ENCODE peak calls at places on chromosomes 11 and 22, in ten cellular contexts. One of them, this sample, is unnamed.
A peak's percentile ranks its signal among the peaks of the same experiment; 100 is the strongest.

GRCh38 chr11:111978028-111978771 is 41.1 kb downstream of the DIXDC1 start:
- DNase-seq in heart left ventricle: peak; percentile 56
- DNase-seq in fibroblast of the aortic adventitia: peak; percentile 76
- DNase-seq in body of pancreas: peak; percentile 23
- DNase-seq in astrocyte of the spinal cord: peak; percentile 83
- DNase-seq in vagina: peak; percentile 92
- DNase-seq in NCI-H2029: no peak
- DNase-seq in stimulated activated CD4-positive, alpha-beta T cell treated with anti-CD3 and anti-CD28 coated beads, Interleukin-2, amount 100 ng/mL, for 48 hours: no peak
- DNase-seq in neural progenitor cell: peak; percentile 72
- DNase-seq in adrenal gland: peak; percentile 64
- DNase-seq in this sample: peak; percentile 70

GRCh38 chr22:49327411-49327810 is 500.3 kb downstream of the BRD1 start:
- DNase-seq in fibroblast of the aortic adventitia: no peak
- DNase-seq in body of pancreas: no peak
- DNase-seq in adrenal gland: no peak
- DNase-seq in heart left ventricle: no peak
- DNase-seq in astrocyte of the spinal cord: no peak
- DNase-seq in neural progenitor cell: no peak
- DNase-seq in NCI-H2029: no peak
- DNase-seq in vagina: no peak
- DNase-seq in stimulated activated CD4-positive, alpha-beta T cell treated with anti-CD3 and anti-CD28 coated beads, Interleukin-2, amount 100 ng/mL, for 48 hours: no peak
- DNase-seq in this sample: no peak

GRCh38 chr22:45026511-45026910 is 16.7 kb upstream of the PHF21B start:
- DNase-seq in stimulated activated CD4-positive, alpha-beta T cell treated with anti-CD3 and anti-CD28 coated beads, Interleukin-2, amount 100 ng/mL, for 48 hours: no peak
- DNase-seq in body of pancreas: no peak
- DNase-seq in fibroblast of the aortic adventitia: no peak
- DNase-seq in NCI-H2029: no peak
- DNase-seq in adrenal gland: no peak
- DNase-seq in astrocyte of the spinal cord: no peak
- DNase-seq in heart left ventricle: no peak
- DNase-seq in vagina: no peak
- DNase-seq in neural progenitor cell: no peak
- DNase-seq in this sample: no peak

GRCh38 chr22:24429411-24430365 is 2.3 kb downstream of the ADORA2A start:
- DNase-seq in body of pancreas: peak; percentile 60
- DNase-seq in NCI-H2029: no peak
- DNase-seq in neural progenitor cell: no peak
- DNase-seq in fibroblast of the aortic adventitia: peak; percentile 39
- DNase-seq in adrenal gland: no peak
- DNase-seq in astrocyte of the spinal cord: peak; percentile 52
- DNase-seq in heart left ventricle: peak; percentile 73
- DNase-seq in stimulated activated CD4-positive, alpha-beta T cell treated with anti-CD3 and anti-CD28 coated beads, Interleukin-2, amount 100 ng/mL, for 48 hours: peak; percentile 64
- DNase-seq in vagina: no peak
- DNase-seq in this sample: no peak

GRCh38 chr11:10797561-10797960 is 11.2 kb downstream of the EIF4G2 start:
- DNase-seq in neural progenitor cell: no peak
- DNase-seq in adrenal gland: no peak
- DNase-seq in body of pancreas: no peak
- DNase-seq in fibroblast of the aortic adventitia: no peak
- DNase-seq in vagina: no peak
- DNase-seq in astrocyte of the spinal cord: no peak
- DNase-seq in NCI-H2029: no peak
- DNase-seq in heart left ventricle: no peak
- DNase-seq in stimulated activated CD4-positive, alpha-beta T cell treated with anti-CD3 and anti-CD28 coated beads, Interleukin-2, amount 100 ng/mL, for 48 hours: no peak
- DNase-seq in this sample: no peak

GRCh38 chr11:10645212-10645795 is 48.3 kb downstream of the IRAG1 start:
- DNase-seq in stimulated activated CD4-positive, alpha-beta T cell treated with anti-CD3 and anti-CD28 coated beads, Interleukin-2, amount 100 ng/mL, for 48 hours: no peak
- DNase-seq in astrocyte of the spinal cord: no peak
- DNase-seq in heart left ventricle: no peak
- DNase-seq in body of pancreas: no peak
- DNase-seq in NCI-H2029: no peak
- DNase-seq in fibroblast of the aortic adventitia: no peak
- DNase-seq in vagina: no peak
- DNase-seq in adrenal gland: no peak
- DNase-seq in neural progenitor cell: no peak
- DNase-seq in this sample: no peak

GRCh38 chr11:69142894-69143293 is 12.8 kb upstream of the SMIM38 start:
- DNase-seq in fibroblast of the aortic adventitia: no peak
- DNase-seq in astrocyte of the spinal cord: no peak
- DNase-seq in vagina: no peak
- DNase-seq in body of pancreas: no peak
- DNase-seq in stimulated activated CD4-positive, alpha-beta T cell treated with anti-CD3 and anti-CD28 coated beads, Interleukin-2, amount 100 ng/mL, for 48 hours: no peak
- DNase-seq in NCI-H2029: no peak
- DNase-seq in neural progenitor cell: no peak
- DNase-seq in adrenal gland: no peak
- DNase-seq in heart left ventricle: no peak
- DNase-seq in this sample: no peak

GRCh38 chr11:399731-400211 is 5.8 kb downstream of the PKP3 start:
- DNase-seq in fibroblast of the aortic adventitia: no peak
- DNase-seq in vagina: no peak
- DNase-seq in body of pancreas: no peak
- DNase-seq in neural progenitor cell: no peak
- DNase-seq in adrenal gland: no peak
- DNase-seq in astrocyte of the spinal cord: no peak
- DNase-seq in NCI-H2029: no peak
- DNase-seq in heart left ventricle: no peak
- DNase-seq in stimulated activated CD4-positive, alpha-beta T cell treated with anti-CD3 and anti-CD28 coated beads, Interleukin-2, amount 100 ng/mL, for 48 hours: no peak
- DNase-seq in this sample: no peak

GRCh38 chr11:12284321-12285050 is 92.9 kb upstream of the PARVA start:
- DNase-seq in NCI-H2029: no peak
- DNase-seq in vagina: peak; percentile 74
- DNase-seq in fibroblast of the aortic adventitia: peak; percentile 82
- DNase-seq in body of pancreas: no peak
- DNase-seq in heart left ventricle: no peak
- DNase-seq in stimulated activated CD4-positive, alpha-beta T cell treated with anti-CD3 and anti-CD28 coated beads, Interleukin-2, amount 100 ng/mL, for 48 hours: no peak
- DNase-seq in adrenal gland: no peak
- DNase-seq in neural progenitor cell: no peak
- DNase-seq in astrocyte of the spinal cord: peak; percentile 89
- DNase-seq in this sample: no peak

GRCh38 chr11:95456704-95457491 is 225.9 kb upstream of the SESN3 start:
- DNase-seq in astrocyte of the spinal cord: no peak
- DNase-seq in adrenal gland: no peak
- DNase-seq in stimulated activated CD4-positive, alpha-beta T cell treated with anti-CD3 and anti-CD28 coated beads, Interleukin-2, amount 100 ng/mL, for 48 hours: no peak
- DNase-seq in NCI-H2029: no peak
- DNase-seq in body of pancreas: no peak
- DNase-seq in vagina: no peak
- DNase-seq in heart left ventricle: no peak
- DNase-seq in neural progenitor cell: no peak
- DNase-seq in fibroblast of the aortic adventitia: peak; percentile 41
- DNase-seq in this sample: no peak

GRCh38 chr22:37021710-37022482 is 2.4 kb downstream of the MPST start:
- DNase-seq in NCI-H2029: no peak
- DNase-seq in heart left ventricle: no peak
- DNase-seq in stimulated activated CD4-positive, alpha-beta T cell treated with anti-CD3 and anti-CD28 coated beads, Interleukin-2, amount 100 ng/mL, for 48 hours: peak; percentile 62
- DNase-seq in astrocyte of the spinal cord: peak; percentile 18
- DNase-seq in neural progenitor cell: peak; percentile 86
- DNase-seq in vagina: no peak
- DNase-seq in fibroblast of the aortic adventitia: peak; percentile 41
- DNase-seq in body of pancreas: peak; percentile 47
- DNase-seq in adrenal gland: no peak
- DNase-seq in this sample: no peak

GRCh38 chr11:35927730-35928129 is 16.1 kb upstream of the LDLRAD3 start:
- DNase-seq in astrocyte of the spinal cord: no peak
- DNase-seq in NCI-H2029: no peak
- DNase-seq in fibroblast of the aortic adventitia: peak; percentile 65
- DNase-seq in neural progenitor cell: no peak
- DNase-seq in adrenal gland: peak; percentile 54
- DNase-seq in body of pancreas: peak; percentile 86
- DNase-seq in stimulated activated CD4-positive, alpha-beta T cell treated with anti-CD3 and anti-CD28 coated beads, Interleukin-2, amount 100 ng/mL, for 48 hours: no peak
- DNase-seq in vagina: peak; percentile 97
- DNase-seq in heart left ventricle: no peak
- DNase-seq in this sample: no peak

GRCh38 chr11:65553301-65554001 is 4.7 kb downstream of the LTBP3 start:
- DNase-seq in vagina: no peak
- DNase-seq in neural progenitor cell: peak; percentile 63
- DNase-seq in stimulated activated CD4-positive, alpha-beta T cell treated with anti-CD3 and anti-CD28 coated beads, Interleukin-2, amount 100 ng/mL, for 48 hours: peak; percentile 56
- DNase-seq in astrocyte of the spinal cord: no peak
- DNase-seq in NCI-H2029: peak; percentile 84
- DNase-seq in adrenal gland: no peak
- DNase-seq in body of pancreas: no peak
- DNase-seq in fibroblast of the aortic adventitia: no peak
- DNase-seq in heart left ventricle: no peak
- DNase-seq in this sample: no peak

GRCh38 chr11:64553554-64554201 is 37.3 kb upstream of the SLC22A12 start:
- DNase-seq in astrocyte of the spinal cord: peak; percentile 42
- DNase-seq in adrenal gland: peak; percentile 68
- DNase-seq in NCI-H2029: no peak
- DNase-seq in heart left ventricle: peak; percentile 53
- DNase-seq in stimulated activated CD4-positive, alpha-beta T cell treated with anti-CD3 and anti-CD28 coated beads, Interleukin-2, amount 100 ng/mL, for 48 hours: peak; percentile 54
- DNase-seq in fibroblast of the aortic adventitia: peak; percentile 78
- DNase-seq in vagina: no peak
- DNase-seq in neural progenitor cell: peak; percentile 72
- DNase-seq in body of pancreas: peak; percentile 69
- DNase-seq in this sample: peak; percentile 20

GRCh38 chr11:665707-666281 is 28.7 kb downstream of the DRD4 start:
- DNase-seq in heart left ventricle: no peak
- DNase-seq in adrenal gland: peak; percentile 69
- DNase-seq in stimulated activated CD4-positive, alpha-beta T cell treated with anti-CD3 and anti-CD28 coated beads, Interleukin-2, amount 100 ng/mL, for 48 hours: no peak
- DNase-seq in fibroblast of the aortic adventitia: peak; percentile 59
- DNase-seq in NCI-H2029: no peak
- DNase-seq in vagina: no peak
- DNase-seq in body of pancreas: no peak
- DNase-seq in astrocyte of the spinal cord: peak; percentile 24
- DNase-seq in neural progenitor cell: no peak
- DNase-seq in this sample: no peak